ENCODE peak calls at places on chromosomes 16 and 17, in five cellular contexts. Z is PC-9, M is RWPE2, N is tibial artery, I is lung. C is an unnamed sample.

GRCh38 chr17:44324092-44324570 is 492 bp downstream of the SLC25A39 start:
- DNase-seq in M (no peak), I (no peak), N (no peak), Z (no peak), C (no peak)

GRCh38 chr17:76506408-76507328 is 5.4 kb upstream of the RHBDF2 start:
- DNase-seq in Z (peak; percentile 43), M (no peak), N (peak; percentile 89), I (peak; percentile 82), C (peak; percentile 90)

GRCh38 chr17:7579839-7580630 is 597 bp downstream of the CD68 start:
- DNase-seq in M (no peak), N (no peak), Z (no peak), I (peak; percentile 33), C (no peak)

GRCh38 chr16:87465306-87465705 is 27.5 kb downstream of the ZCCHC14 start:
- DNase-seq in N (peak; percentile 93), I (peak; percentile 77), Z (peak; percentile 94), M (peak; percentile 86), C (peak; percentile 92)

GRCh38 chr17:6711681-6712057 is 1.5 kb downstream of the SLC13A5 start:
- DNase-seq in Z (no peak), N (no peak), I (no peak), M (no peak), C (no peak)

GRCh38 chr17:59513934-59514841 is 51.2 kb upstream of the DHX40 start:
- DNase-seq in M (peak; percentile 79), I (peak; percentile 93), Z (peak; percentile 56), N (peak; percentile 76), C (peak; percentile 77)

GRCh38 chr17:14741516-14741915 is 440.6 kb downstream of the HS3ST3B1 start:
- DNase-seq in M (no peak), N (no peak), I (no peak), Z (no peak), C (no peak)

GRCh38 chr17:82888583-82889495 is 49.0 kb upstream of the ZNF750 start:
- DNase-seq in M (no peak), I (peak; percentile 92), N (no peak), Z (peak; percentile 77), C (no peak)

GRCh38 chr16:84340305-84341040 is 27.9 kb upstream of the ATP2C2 start:
- DNase-seq in N (no peak), I (peak; percentile 76), Z (peak; percentile 84), M (no peak), C (no peak)

GRCh38 chr17:44655983-44656700 is at the start of gene MEIOC:
- DNase-seq in Z (no peak), N (no peak), M (peak; percentile 80), I (no peak), C (no peak)

GRCh38 chr16:80366023-80366422 is 174.8 kb upstream of the DYNLRB2 start:
- DNase-seq in I (no peak), N (no peak), Z (no peak), M (no peak), C (no peak)

GRCh38 chr16:80372341-80372740 is 168.5 kb upstream of the DYNLRB2 start:
- DNase-seq in N (no peak), Z (no peak), I (no peak), M (no peak), C (no peak)

GRCh38 chr16:80367037-80367658 is 173.6 kb upstream of the DYNLRB2 start:
- DNase-seq in N (no peak), M (no peak), I (no peak), Z (no peak), C (no peak)

GRCh38 chr16:80369138-80369537 is 171.7 kb upstream of the DYNLRB2 start:
- DNase-seq in I (no peak), M (no peak), Z (no peak), N (no peak), C (no peak)

DNA sequence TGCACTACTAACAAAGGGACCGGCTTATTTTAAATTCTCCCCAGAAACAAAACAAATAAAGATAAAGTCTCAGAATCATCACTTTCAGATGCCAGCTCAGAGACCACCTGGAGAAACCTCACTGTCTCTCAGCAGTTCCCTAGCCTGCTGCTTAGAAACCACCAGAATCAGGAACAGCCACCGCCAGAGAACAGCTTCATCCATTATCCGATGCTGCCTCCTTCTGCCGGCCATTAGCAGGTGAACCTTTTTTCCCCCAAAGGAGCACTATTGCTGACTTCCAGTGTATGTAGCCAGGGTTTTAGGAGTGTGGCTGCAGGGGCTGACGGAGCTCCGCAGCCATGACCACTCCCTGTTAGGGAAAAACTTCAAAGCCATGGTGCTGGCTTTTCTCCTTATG is 171.2 kb upstream of the DYNLRB2 start:
- DNase-seq in N (no peak), Z (no peak), M (no peak), I (no peak), C (peak; percentile 63)
- TF ChIP-seq CTCF in N (peak; percentile 61), Z (peak; percentile 48), M (peak; percentile 79), I (peak; percentile 20), C (peak; percentile 60)

GRCh38 chr17:80061421-80061820 is 25.0 kb downstream of the CCDC40 start:
- DNase-seq in I (no peak), Z (no peak), N (no peak), M (no peak), C (no peak)
- H3K27ac ChIP-seq in I (no peak overlapping the region), Z (no peak overlapping the region), N (no peak overlapping the region), M (no peak overlapping the region), C (no peak overlapping the region)

GRCh38 chr17:70134777-70135176 is 34.6 kb upstream of the KCNJ2 start:
- DNase-seq in Z (no peak), I (no peak), N (no peak), M (no peak), C (no peak)

GRCh38 chr17:70136131-70136530 is 33.2 kb upstream of the KCNJ2 start:
- DNase-seq in I (no peak), M (no peak), Z (no peak), N (no peak), C (no peak)

GRCh38 chr17:70137451-70138230 is 31.7 kb upstream of the KCNJ2 start:
- DNase-seq in N (peak; percentile 83), M (no peak), I (peak; percentile 54), Z (peak; percentile 56), C (peak; percentile 82)

GRCh38 chr17:70139449-70139993 is 29.8 kb upstream of the KCNJ2 start:
- DNase-seq in M (no peak), Z (no peak), I (no peak), N (no peak), C (no peak)

GRCh38 chr17:70138309-70138865 is 30.9 kb upstream of the KCNJ2 start:
- DNase-seq in N (no peak), I (no peak), Z (peak; percentile 36), M (no peak), C (no peak)
- TF ChIP-seq CTCF in N (no peak), I (no peak), Z (no peak), M (no peak), C (no peak)

GRCh38 chr16:68664297-68664696 is 19.2 kb downstream of the CDH3 start:
- DNase-seq in M (no peak), Z (no peak), I (no peak), N (no peak), C (no peak)

GRCh38 chr16:68665501-68665900 is 20.4 kb downstream of the CDH3 start:
- DNase-seq in I (no peak), Z (peak; percentile 85), M (peak; percentile 89), N (no peak), C (no peak)

GRCh38 chr16:68668266-68668665 is 23.2 kb downstream of the CDH3 start:
- DNase-seq in I (no peak), Z (peak; percentile 76), M (peak; percentile 89), N (no peak), C (no peak)
- H3K27ac ChIP-seq in I (no peak overlapping the region), Z (peak overlapping the region; percentile 75), M (peak overlapping the region; percentile 99), N (no peak overlapping the region), C (no peak overlapping the region)

GRCh38 chr16:24896439-24896838 is 50.7 kb downstream of the SLC5A11 start:
- DNase-seq in Z (no peak), I (no peak), M (no peak), N (no peak), C (no peak)

DNA sequence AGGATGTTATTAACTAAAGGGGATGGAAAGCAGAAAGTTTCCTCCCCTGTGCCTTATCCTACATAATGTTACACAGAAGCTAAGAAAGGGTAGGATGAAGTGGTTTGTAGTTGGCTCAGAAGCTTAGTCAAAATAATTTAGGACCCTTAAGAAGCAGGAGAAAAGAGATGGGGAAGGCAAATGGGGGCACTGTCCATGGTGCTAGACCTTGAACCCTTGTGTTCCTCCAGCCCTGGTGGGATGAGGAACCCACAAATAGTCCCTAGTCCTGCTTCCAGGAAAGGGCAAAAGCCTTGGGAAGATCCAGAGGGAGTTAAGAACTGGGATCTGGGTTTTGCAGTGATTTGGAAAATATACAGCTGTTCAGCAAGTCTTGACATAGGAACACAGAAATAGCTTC is 54.5 kb downstream of the SLC5A11 start:
- DNase-seq in Z (no peak), M (no peak), I (no peak), N (no peak), C (no peak)
- TF ChIP-seq CTCF in Z (no peak), M (no peak), I (no peak), N (no peak), C (no peak)

GRCh38 chr17:78819402-78819801 is 21.2 kb downstream of the USP36 start:
- DNase-seq in Z (no peak), N (no peak), I (no peak), M (no peak), C (no peak)
- H3K27ac ChIP-seq in Z (no peak overlapping the region), N (no peak overlapping the region), I (no peak overlapping the region), M (no peak overlapping the region), C (peak overlapping the region; percentile 58)

GRCh38 chr16:1193825-1194581 is 31.1 kb downstream of the TPSG1 start:
- DNase-seq in M (no peak), Z (no peak), N (no peak), I (no peak), C (no peak)

GRCh38 chr16:1194665-1195392 is 30.2 kb downstream of the TPSG1 start:
- DNase-seq in N (no peak), M (no peak), I (no peak), Z (no peak), C (no peak)

GRCh38 chr16:1192384-1193073 is 32.5 kb downstream of the TPSG1 start:
- DNase-seq in M (no peak), I (no peak), N (no peak), Z (no peak), C (no peak)

GRCh38 chr16:1195393-1195666 is 29.7 kb downstream of the TPSG1 start:
- DNase-seq in I (no peak), N (no peak), Z (no peak), M (no peak), C (no peak)

DNA sequence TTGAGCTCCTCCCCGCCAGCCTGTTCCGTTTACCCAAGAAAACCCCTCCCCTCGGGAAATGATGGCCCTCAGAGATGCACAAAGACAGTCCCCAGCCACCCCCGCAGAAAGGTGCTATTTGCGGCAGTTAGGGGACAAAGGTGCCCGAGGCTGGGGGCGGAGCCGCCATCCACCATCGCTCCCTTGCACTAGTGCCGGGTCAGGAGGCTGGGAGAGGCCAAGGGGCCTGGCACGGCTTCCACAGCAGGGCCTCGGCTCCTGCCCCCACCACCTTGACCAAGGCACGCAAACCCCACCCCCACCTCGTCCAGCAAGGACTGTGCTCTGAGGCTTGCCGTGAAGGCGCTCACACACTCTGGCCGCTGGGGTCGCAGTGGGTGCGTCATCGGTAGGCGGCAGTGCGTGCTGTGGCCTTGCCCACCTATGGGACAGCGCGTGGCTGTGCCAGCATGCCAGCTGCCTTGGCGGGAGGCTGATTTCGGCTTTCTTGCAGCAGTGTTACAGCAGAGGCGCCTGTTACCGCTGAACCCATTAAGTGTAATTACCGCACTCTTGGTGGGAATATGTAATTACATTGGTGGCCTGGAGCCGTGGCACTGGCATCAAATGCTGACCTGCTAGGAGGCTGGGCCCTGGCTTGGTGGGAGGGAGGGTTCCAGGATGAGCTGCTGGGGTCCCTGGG is 31.8 kb downstream of the TPSG1 start:
- DNase-seq in N (no peak), Z (no peak), M (no peak), I (no peak), C (no peak)
- TF ChIP-seq CTCF in N (no peak), Z (no peak), M (no peak), I (no peak), C (no peak)